ENCODE peak calls at places on chromosomes 16 and 17, in eight cellular contexts. S, E, F, A, B, G, Y and V are unnamed samples.

GRCh38 chr17:43599835-43600234 is 53.7 kb upstream of the ETV4 start:
- DNase-seq in F (peak; percentile 89), S (peak; percentile 70), E (no peak), G (no peak), Y (peak; percentile 81), A (no peak), B (no peak), V (no peak)

GRCh38 chr17:28744104-28744801 is 442 bp downstream of the TRAF4 start:
- DNase-seq in F (peak; percentile 78), Y (peak; percentile 63), A (peak; percentile 52), B (no peak), S (no peak), G (no peak), E (peak; percentile 61), V (peak; percentile 14)

GRCh38 chr17:12395733-12396354 is 269.8 kb upstream of the MYOCD start:
- DNase-seq in S (no peak), Y (peak; percentile 52), F (peak; percentile 9), B (no peak), G (no peak), E (no peak), A (peak; percentile 15), V (no peak)

GRCh38 chr16:67934306-67935095 is 2.1 kb downstream of the PSMB10 start:
- DNase-seq in B (no peak), G (no peak), E (no peak), F (no peak), A (no peak), S (no peak), Y (no peak), V (no peak)

GRCh38 chr17:51612692-51613091 is 352.3 kb downstream of the UTP18 start:
- DNase-seq in Y (no peak), S (no peak), A (no peak), F (no peak), B (no peak), G (no peak), E (no peak), V (no peak)

GRCh38 chr16:53518550-53519416 is 15.8 kb upstream of the AKTIP start:
- DNase-seq in S (no peak), F (peak; percentile 86), Y (peak; percentile 76), A (peak; percentile 94), B (no peak), E (no peak), G (no peak), V (no peak)

GRCh38 chr16:11614587-11615175 is 28.0 kb upstream of the LITAF start:
- DNase-seq in G (no peak), F (no peak), Y (peak; percentile 18), A (no peak), S (no peak), E (no peak), B (no peak), V (no peak)

GRCh38 chr17:38879878-38880727 is 10.2 kb downstream of the LASP1 start:
- DNase-seq in F (peak; percentile 87), B (no peak), S (no peak), A (no peak), Y (peak; percentile 90), E (peak; percentile 73), G (no peak), V (peak; percentile 16)

GRCh38 chr16:89119161-89119621 is 25.5 kb downstream of the ACSF3 start:
- DNase-seq in Y (no peak), G (no peak), A (peak; percentile 72), S (no peak), E (no peak), B (no peak), F (no peak), V (no peak)

GRCh38 chr17:50452627-50453300 is 15.9 kb downstream of the CHAD start:
- DNase-seq in Y (no peak), G (no peak), E (no peak), S (peak; percentile 21), A (peak; percentile 25), F (no peak), B (no peak), V (no peak)

GRCh38 chr17:15048933-15049539 is 216.1 kb downstream of the PMP22 start:
- DNase-seq in S (no peak), F (no peak), Y (no peak), B (no peak), E (no peak), G (no peak), A (no peak), V (no peak)

GRCh38 chr17:77451894-77452852 is 311.4 kb downstream of the SEC14L1 start:
- DNase-seq in S (no peak), E (peak; percentile 65), F (peak; percentile 83), A (no peak), B (no peak), G (peak; percentile 80), Y (peak; percentile 84), V (peak; percentile 46)

GRCh38 chr17:47072881-47073280 is 93.8 kb upstream of the RPRML start:
- DNase-seq in F (no peak), E (no peak), G (peak; percentile 16), S (no peak), Y (no peak), B (no peak), A (peak; percentile 76), V (no peak)

GRCh38 chr17:83133302-83134121 is 54.1 kb downstream of the METRNL start:
- DNase-seq in G (no peak), Y (peak; percentile 32), F (no peak), S (no peak), B (no peak), A (no peak), E (no peak), V (no peak)

GRCh38 chr16:24036614-24037013 is 200.8 kb downstream of the PRKCB start:
- DNase-seq in F (peak; percentile 52), A (peak; percentile 66), Y (peak; percentile 50), E (peak; percentile 18), B (no peak), S (peak; percentile 4), G (peak; percentile 53), V (peak; percentile 32)

GRCh38 chr16:81664153-81664552 is 114.9 kb upstream of the PLCG2 start:
- DNase-seq in G (no peak), A (no peak), F (no peak), E (no peak), B (no peak), S (no peak), Y (no peak), V (no peak)

GRCh38 chr16:5216681-5217080 is 119.1 kb upstream of the EEF2KMT start:
- DNase-seq in A (no peak), B (no peak), F (no peak), S (no peak), G (no peak), Y (peak; percentile 41), E (no peak), V (no peak)

GRCh38 chr17:75516255-75516618 is at the start of gene TSEN54:
- DNase-seq in Y (peak; percentile 96), A (peak; percentile 91), S (peak; percentile 29), F (peak; percentile 92), B (peak; percentile 83), G (peak; percentile 88), E (peak; percentile 96), V (peak; percentile 57)

GRCh38 chr17:63930951-63931575 is 1.1 kb downstream of the CD79B start:
- DNase-seq in A (peak; percentile 73), E (peak; percentile 42), B (no peak), G (no peak), F (peak; percentile 17), S (no peak), Y (peak; percentile 43), V (no peak)

GRCh38 chr16:4475880-4476790 is at the start of gene HMOX2:
- DNase-seq in F (peak; percentile 93), S (no peak), Y (peak; percentile 95), E (peak; percentile 96), A (peak; percentile 97), B (peak; percentile 80), G (peak; percentile 87), V (peak; percentile 85)

GRCh38 chr16:3609895-3610697 is 1.3 kb downstream of the SLX4 start:
- DNase-seq in F (peak; percentile 10), E (no peak), G (no peak), A (peak; percentile 65), Y (no peak), B (no peak), S (no peak), V (no peak)

GRCh38 chr16:20610192-20610891 is 34.2 kb upstream of the ACSM2B start:
- DNase-seq in A (no peak), G (no peak), Y (no peak), S (no peak), E (peak; percentile 89), B (no peak), F (no peak), V (peak; percentile 90)

GRCh38 chr16:9567674-9568073 is 476.2 kb downstream of the HAPSTR1 start:
- DNase-seq in A (no peak), S (no peak), F (no peak), Y (peak; percentile 20), E (no peak), B (no peak), G (no peak), V (peak; percentile 88)

GRCh38 chr17:38353084-38353604 is 1.5 kb downstream of the SOCS7 start:
- DNase-seq in A (no peak), G (no peak), S (no peak), B (no peak), F (no peak), E (no peak), Y (no peak), V (no peak)

GRCh38 chr17:71511266-71511995 is 609.4 kb upstream of the SOX9 start:
- DNase-seq in A (no peak), Y (peak; percentile 36), E (no peak), S (peak; percentile 14), B (no peak), G (no peak), F (no peak), V (no peak)

GRCh38 chr17:79531191-79531590 is 79.7 kb downstream of the RBFOX3 start:
- DNase-seq in G (no peak), Y (no peak), F (no peak), S (no peak), B (no peak), A (no peak), E (no peak), V (no peak)

GRCh38 chr17:19292377-19292711 is 55.2 kb downstream of the EPN2 start:
- DNase-seq in Y (no peak), E (no peak), S (no peak), G (no peak), F (no peak), A (no peak), B (no peak), V (no peak)